ENCODE peak calls at places on chromosomes 7 and 10, in nine cellular contexts. B is spleen; Y is left lobe of liver; K is astrocyte of the spinal cord; H is activated effector memory CD4-positive, alpha-beta T cell treated with anti-CD3 and anti-CD28 coated beads, Interleukin-2, amount 50 U/mL, for 16 hours; Z is Caki2; C is activated CD8-positive, alpha-beta memory T cell treated with anti-CD3 and anti-CD28 coated beads, Interleukin-2, amount 10 ng/mL, durations not matched to agents 7 days and 5 days; I is head of caudate nucleus; L is activated naive CD8-positive, alpha-beta T cell treated with anti-CD3 and anti-CD28 coated beads, Interleukin-2, amount 50 U/mL, for 24 hours. A is an unnamed sample.

GRCh38 chr7:69465262-69465661 is 133.0 kb upstream of the AUTS2 start:
- DNase-seq in I (no peak), B (no peak), K (no peak), C (no peak), H (no peak), Z (no peak), L (no peak), Y (no peak), A (no peak)

GRCh38 chr7:5497158-5498103 is 73.8 kb upstream of the TNRC18 start:
- DNase-seq in Z (no peak), K (no peak), H (no peak), I (no peak), Y (no peak), L (no peak), C (no peak), B (no peak), A (no peak)

GRCh38 chr7:46257766-46258448 is 336.8 kb upstream of the IGFBP3 start:
- DNase-seq in L (no peak), Y (no peak), K (peak; percentile 89), Z (peak; percentile 81), B (no peak), H (no peak), I (no peak), C (no peak), A (no peak)

GRCh38 chr7:99365318-99366141 is 9.0 kb upstream of the ARPC1B start:
- DNase-seq in B (peak; percentile 92), C (peak; percentile 67), H (peak; percentile 88), Y (peak; percentile 68), K (no peak), I (peak; percentile 71), Z (peak; percentile 29), L (peak; percentile 60), A (peak; percentile 34)

GRCh38 chr7:3461923-3462322 is 160.9 kb downstream of the SDK1 start:
- DNase-seq in K (no peak), H (peak; percentile 83), Y (no peak), I (no peak), L (peak; percentile 46), Z (no peak), B (no peak), C (peak; percentile 85), A (no peak)

GRCh38 chr10:62109532-62110293 is 158.9 kb downstream of the RTKN2 start:
- DNase-seq in Y (no peak), Z (no peak), L (no peak), K (no peak), H (no peak), I (no peak), B (no peak), C (no peak), A (no peak)

GRCh38 chr10:42898037-42898960 is 115.7 kb downstream of the BMS1 start:
- DNase-seq in Z (no peak), C (no peak), L (no peak), B (no peak), H (no peak), K (no peak), Y (no peak), I (no peak), A (no peak)

GRCh38 chr10:43292745-43293676 is 26.1 kb upstream of the RASGEF1A start:
- DNase-seq in C (peak; percentile 76), K (peak; percentile 42), Z (peak; percentile 46), Y (peak; percentile 60), L (peak; percentile 38), B (no peak), I (peak; percentile 75), H (peak; percentile 79), A (peak; percentile 43)

GRCh38 chr7:48004023-48004422 is 24.6 kb upstream of the HUS1 start:
- DNase-seq in Y (no peak), H (no peak), C (no peak), L (no peak), K (no peak), I (no peak), B (no peak), Z (no peak), A (no peak)

GRCh38 chr7:129163875-129164544 is 19.5 kb downstream of the TSPAN33 start:
- DNase-seq in Z (peak; percentile 39), C (no peak), Y (no peak), H (no peak), K (peak; percentile 69), B (no peak), L (no peak), I (peak; percentile 23), A (peak; percentile 36)

GRCh38 chr10:16381083-16381482 is 55.7 kb upstream of the PTER start:
- DNase-seq in I (no peak), L (no peak), C (no peak), B (no peak), H (no peak), Z (peak; percentile 89), Y (no peak), K (no peak), A (no peak)

GRCh38 chr7:75689246-75690099 is 49.3 kb downstream of the HIP1 start:
- DNase-seq in L (no peak), C (no peak), Y (no peak), I (no peak), Z (no peak), H (no peak), K (no peak), B (no peak), A (no peak)

GRCh38 chr7:2004841-2005351 is 227.8 kb downstream of the MAD1L1 start:
- DNase-seq in L (no peak), C (no peak), H (peak; percentile 50), Z (no peak), Y (peak; percentile 38), K (no peak), B (peak; percentile 68), I (no peak), A (no peak)

GRCh38 chr7:102439963-102440795 is 6.8 kb downstream of the ORAI2 start:
- DNase-seq in K (peak; percentile 81), I (no peak), H (no peak), C (no peak), Y (no peak), B (no peak), Z (peak; percentile 76), L (no peak), A (no peak)

GRCh38 chr10:824497-824896 is 107.0 kb downstream of the LARP4B start:
- DNase-seq in Y (no peak), C (no peak), K (no peak), L (no peak), Z (no peak), B (no peak), H (no peak), I (no peak), A (no peak)

GRCh38 chr10:79496896-79497295 is 15.4 kb upstream of the EIF5AL1 start:
- DNase-seq in L (no peak), Y (no peak), C (no peak), H (no peak), B (no peak), Z (no peak), K (no peak), I (no peak), A (no peak)

GRCh38 chr7:158063850-158064610 is 523.6 kb downstream of the PTPRN2 start:
- DNase-seq in H (no peak), B (peak; percentile 67), Y (no peak), C (no peak), K (no peak), I (no peak), L (no peak), Z (no peak), A (no peak)

GRCh38 chr10:29163746-29164145 is 125.1 kb upstream of the LYZL1 start:
- DNase-seq in C (no peak), Z (peak; percentile 55), I (no peak), L (no peak), H (no peak), B (no peak), K (peak; percentile 61), Y (no peak), A (no peak)

GRCh38 chr7:30970594-30971094 is 6.9 kb downstream of the GHRHR start:
- DNase-seq in H (no peak), C (no peak), L (no peak), I (no peak), Z (no peak), K (no peak), B (no peak), Y (no peak), A (no peak)

GRCh38 chr10:97570146-97570788 is 2.3 kb upstream of the ANKRD2 start:
- DNase-seq in H (no peak), C (no peak), K (no peak), L (no peak), Y (no peak), Z (no peak), I (no peak), B (peak; percentile 51), A (no peak)

GRCh38 chr10:42753507-42754154 is 29.0 kb upstream of the BMS1 start:
- DNase-seq in B (peak; percentile 80), C (no peak), H (no peak), Y (no peak), I (no peak), Z (no peak), L (peak; percentile 10), K (no peak), A (no peak)

GRCh38 chr10:95097805-95098204 is 28.5 kb upstream of the CYP2C8 start:
- DNase-seq in L (no peak), C (no peak), Y (no peak), I (no peak), B (no peak), H (no peak), Z (no peak), K (no peak), A (no peak)

GRCh38 chr7:67462781-67463191 is 466.2 kb downstream of the TYW1 start:
- DNase-seq in I (peak; percentile 6), Z (no peak), H (no peak), B (no peak), K (no peak), Y (no peak), L (no peak), C (no peak), A (no peak)

GRCh38 chr10:96863922-96864543 is 31.9 kb downstream of the LCOR start:
- DNase-seq in B (no peak), K (peak; percentile 28), Z (peak; percentile 80), I (no peak), Y (no peak), L (no peak), H (no peak), C (no peak), A (no peak)

A was measured in immature natural killer cell.